ENCODE peak calls at places on chromosome 18, in four cellular contexts. One of them, this sample, is unnamed.

GRCh38 chr18:45106331-45106774 is 425.7 kb downstream of the SETBP1 start:
- DNase-seq in T-helper 22 cell: no peak
- DNase-seq in IMR-90: no peak
- DNase-seq in astrocyte of the spinal cord: peak; percentile 55
- DNase-seq in this sample: no peak

GRCh38 chr18:9765505-9765904 is 57.4 kb downstream of the RAB31 start:
- DNase-seq in T-helper 22 cell: no peak
- DNase-seq in IMR-90: no peak
- DNase-seq in astrocyte of the spinal cord: no peak
- DNase-seq in this sample: no peak

GRCh38 chr18:48575658-48576453 is 37.0 kb downstream of the CTIF start:
- DNase-seq in IMR-90: no peak
- DNase-seq in astrocyte of the spinal cord: peak; percentile 90
- DNase-seq in T-helper 22 cell: no peak
- DNase-seq in this sample: no peak

GRCh38 chr18:4960578-4960977 is 236.5 kb downstream of the AKAIN1 start:
- DNase-seq in astrocyte of the spinal cord: no peak
- DNase-seq in T-helper 22 cell: no peak
- DNase-seq in IMR-90: no peak
- DNase-seq in this sample: no peak

GRCh38 chr18:56823986-56824385 is 172.8 kb downstream of the WDR7 start:
- DNase-seq in IMR-90: no peak
- DNase-seq in astrocyte of the spinal cord: no peak
- DNase-seq in T-helper 22 cell: no peak
- DNase-seq in this sample: no peak

GRCh38 chr18:13452851-13453524 is 234.4 kb downstream of the LDLRAD4 start:
- DNase-seq in astrocyte of the spinal cord: peak; percentile 60
- DNase-seq in IMR-90: no peak
- DNase-seq in T-helper 22 cell: no peak
- DNase-seq in this sample: no peak

GRCh38 chr18:49137585-49137984 is 186.8 kb upstream of the SMAD7 start:
- DNase-seq in T-helper 22 cell: no peak
- DNase-seq in IMR-90: no peak
- DNase-seq in astrocyte of the spinal cord: no peak
- DNase-seq in this sample: no peak

GRCh38 chr18:63158676-63159291 is 160.8 kb downstream of the BCL2 start:
- DNase-seq in T-helper 22 cell: no peak
- DNase-seq in IMR-90: no peak
- DNase-seq in astrocyte of the spinal cord: no peak
- DNase-seq in this sample: no peak

GRCh38 chr18:74944676-74945075 is 264.3 kb downstream of the PTGR3 start:
- DNase-seq in T-helper 22 cell: no peak
- DNase-seq in astrocyte of the spinal cord: no peak
- DNase-seq in IMR-90: peak; percentile 67
- DNase-seq in this sample: no peak

GRCh38 chr18:1544016-1544415 is 639.3 kb downstream of the ADCYAP1 start:
- DNase-seq in astrocyte of the spinal cord: no peak
- DNase-seq in IMR-90: no peak
- DNase-seq in T-helper 22 cell: no peak
- DNase-seq in this sample: no peak

GRCh38 chr18:48477353-48477752 is 61.5 kb upstream of the CTIF start:
- DNase-seq in IMR-90: no peak
- DNase-seq in astrocyte of the spinal cord: no peak
- DNase-seq in T-helper 22 cell: no peak
- DNase-seq in this sample: no peak

GRCh38 chr18:12256946-12257345 is 2.8 kb downstream of the CIDEA start:
- DNase-seq in T-helper 22 cell: no peak
- DNase-seq in astrocyte of the spinal cord: no peak
- DNase-seq in IMR-90: no peak
- DNase-seq in this sample: no peak

This sample was measured in progenitor cell of endocrine pancreas.